ENCODE peak calls at places on chromosomes 13 and 19, in ten cellular contexts. E is mesenchymal stem cell, W is lower lobe of right lung, K is tibial nerve, L is WERI-Rb-1, R is bronchial epithelial cell, C is transverse colon, G is IMR-90, S is H7, M is H1. I is an unnamed sample. For H3K36me3, the result is how much of the 10 kb centered on the place peaks cover.

GRCh38 chr19:33736158-33736557 is 60.5 kb upstream of the KCTD15 start:
- DNase-seq in C (no peak), R (no peak), W (no peak), L (no peak), G (no peak), E (no peak), K (no peak), M (no peak), S (peak), I (no peak)

GRCh38 chr13:102645701-102646100 is 48.9 kb downstream of the TPP2 start:
- DNase-seq in M (no peak), C (no peak), R (no peak), L (peak), K (no peak), G (no peak), E (no peak), S (no peak), W (no peak), I (no peak)

GRCh38 chr19:40610396-40611064 is 9.4 kb downstream of the LTBP4 start:
- DNase-seq in R (peak), M (no peak), L (no peak), C (peak), G (no peak), W (peak), K (no peak), E (no peak), S (no peak), I (no peak)

GRCh38 chr13:109712187-109712601 is 74.2 kb downstream of the IRS2 start:
- DNase-seq in K (no peak), M (no peak), W (no peak), L (peak), C (no peak), G (no peak), E (no peak), S (no peak), R (no peak), I (no peak)

GRCh38 chr13:110405597-110406450 is 98.7 kb downstream of the COL4A2 start:
- DNase-seq in G (peak), E (peak), L (no peak), M (no peak), C (no peak), W (no peak), S (no peak), R (peak), K (no peak), I (peak)

GRCh38 chr13:94822356-94822755 is 110.0 kb upstream of the SOX21 start:
- DNase-seq in G (no peak), L (no peak), W (no peak), S (no peak), C (no peak), E (no peak), K (no peak), R (no peak), M (no peak), I (no peak)

GRCh38 chr19:47027586-47028371 is 8.1 kb downstream of the NPAS1 start:
- DNase-seq in L (no peak), M (no peak), C (no peak), R (no peak), S (peak), W (no peak), E (no peak), K (no peak), G (no peak), I (no peak)

GRCh38 chr13:110154370-110155031 is 152.5 kb downstream of the COL4A1 start:
- DNase-seq in W (no peak), R (no peak), G (no peak), L (no peak), K (no peak), S (no peak), E (no peak), C (no peak), M (no peak), I (no peak)

GRCh38 chr13:90233933-90234672 is 1113.4 kb upstream of the MIR17HG start:
- DNase-seq in R (no peak), W (no peak), C (no peak), L (no peak), E (no peak), S (no peak), G (no peak), K (no peak), M (no peak), I (no peak)

GRCh38 chr19:33809960-33810359 is 13.3 kb downstream of the KCTD15 start:
- DNase-seq in R (no peak), C (no peak), L (no peak), M (no peak), K (no peak), W (no peak), S (no peak), G (peak), E (peak), I (peak)

GRCh38 chr13:76968041-76968440 is 19.7 kb downstream of the ACOD1 start:
- DNase-seq in L (peak), E (no peak), R (no peak), C (no peak), S (no peak), K (no peak), W (no peak), G (no peak), M (no peak), I (no peak)

GRCh38 chr19:48400018-48400742 is 6.7 kb downstream of the GRIN2D start:
- DNase-seq in W (peak), M (peak), K (peak), C (peak), E (peak), G (peak), L (no peak), R (peak), S (peak), I (no peak)

GRCh38 chr13:73984949-73985691 is 149.1 kb downstream of the KLF12 start:
- DNase-seq in G (no peak), L (no peak), C (no peak), E (no peak), R (no peak), S (no peak), W (no peak), K (no peak), M (no peak), I (no peak)

GRCh38 chr19:18859676-18860301 is 28.0 kb downstream of the UPF1 start:
- DNase-seq in K (no peak), E (no peak), R (no peak), G (no peak), S (no peak), L (no peak), W (peak), C (no peak), M (no peak), I (no peak)

GRCh38 chr19:48819366-48819816 is 8.6 kb upstream of the BCAT2 start:
- DNase-seq in C (peak), G (peak), R (peak), E (no peak), S (no peak), M (no peak), K (peak), L (no peak), W (peak), I (peak)

GRCh38 chr13:38950987-38951386 is 39.6 kb downstream of the STOML3 start:
- DNase-seq in E (no peak), K (no peak), G (no peak), W (no peak), M (no peak), S (no peak), L (no peak), C (no peak), R (no peak), I (no peak)

GRCh38 chr19:33175886-33176669 is 18.1 kb upstream of the LRP3 start:
- DNase-seq in K (no peak), E (peak), W (no peak), L (peak), G (peak), M (peak), S (peak), C (no peak), R (no peak), I (peak)

GRCh38 chr19:8333771-8334457 is 9.1 kb downstream of the KANK3 start:
- DNase-seq in G (no peak), K (no peak), L (no peak), W (no peak), E (no peak), R (no peak), C (no peak), M (peak), S (peak), I (no peak)

GRCh38 chr13:113112893-113113845 is 7.6 kb downstream of the F7 start:
- DNase-seq in K (no peak), M (peak), R (no peak), G (no peak), S (peak), E (no peak), C (peak), L (peak), W (peak), I (no peak)

GRCh38 chr13:80131204-80131603 is 209.7 kb downstream of the SPRY2 start:
- DNase-seq in R (no peak), L (peak), K (peak), S (no peak), C (peak), M (no peak), E (peak), G (peak), W (peak), I (peak)

DNA sequence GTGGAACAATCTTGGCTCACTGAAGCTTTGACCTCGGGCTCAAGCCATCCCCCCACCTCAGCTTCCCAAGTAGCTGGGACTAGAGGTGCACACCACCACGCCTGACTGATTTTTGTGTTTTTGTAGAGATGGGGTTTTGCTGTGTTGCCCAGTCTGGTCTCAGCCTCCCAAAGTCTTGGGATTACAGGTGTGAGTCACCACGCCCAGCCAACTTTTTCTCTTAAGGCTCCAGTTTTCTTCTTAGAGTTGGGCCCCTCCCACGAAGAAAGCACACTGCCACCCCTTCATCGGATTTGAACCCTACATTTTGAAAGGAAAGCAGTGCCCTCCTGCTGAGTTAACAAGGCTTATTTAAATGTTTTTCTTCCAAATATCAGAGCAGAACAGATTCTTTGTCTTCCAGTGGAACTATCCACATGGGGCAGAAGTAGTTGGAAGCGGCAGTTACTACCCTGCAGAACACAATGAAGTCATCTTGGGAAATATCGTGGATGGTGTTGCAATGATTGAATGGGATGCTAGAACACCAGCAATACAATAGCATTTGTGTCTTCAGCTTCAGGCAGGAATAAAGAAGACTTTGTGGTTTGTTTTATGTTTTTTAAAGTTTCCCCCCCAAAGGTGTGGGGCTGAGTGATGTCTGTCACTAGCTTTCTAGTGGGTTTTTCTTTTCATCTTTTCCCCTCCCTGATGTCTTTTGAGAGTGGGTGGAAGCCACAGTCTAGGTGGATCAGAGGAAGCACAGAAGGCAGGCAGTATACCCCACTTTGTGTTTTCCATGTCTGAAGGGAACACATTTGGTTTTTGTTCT is 8.9 kb downstream of the ACTN4 start:
- DNase-seq in M (no peak), K (no peak), L (no peak), E (peak), W (no peak), R (peak), G (peak), C (no peak), S (no peak), I (peak)
- H3K36me3 ChIP-seq in M (under half), K (under half), L (half or more), E (under half), W (under half), R (under half), G (under half), C (under half), S (under half), I (under half)

GRCh38 chr19:44498988-44499387 is 1.3 kb downstream of the ZNF180 start:
- DNase-seq in W (no peak), L (no peak), R (no peak), C (no peak), M (no peak), K (no peak), G (no peak), S (no peak), E (no peak), I (no peak)
- H3K36me3 ChIP-seq in W (under half), L (half or more), R (under half), C (under half), M (under half), K (under half), G (under half), S (under half), E (under half), I (under half)

GRCh38 chr13:103810026-103810425 is 743.8 kb upstream of the SLC10A2 start:
- DNase-seq in W (no peak), L (no peak), E (no peak), S (no peak), M (no peak), K (no peak), G (no peak), C (no peak), R (no peak), I (no peak)

GRCh38 chr13:103803349-103803748 is 737.1 kb upstream of the SLC10A2 start:
- DNase-seq in L (peak), E (no peak), C (no peak), M (no peak), W (no peak), S (no peak), K (no peak), G (no peak), R (no peak), I (no peak)

DNA sequence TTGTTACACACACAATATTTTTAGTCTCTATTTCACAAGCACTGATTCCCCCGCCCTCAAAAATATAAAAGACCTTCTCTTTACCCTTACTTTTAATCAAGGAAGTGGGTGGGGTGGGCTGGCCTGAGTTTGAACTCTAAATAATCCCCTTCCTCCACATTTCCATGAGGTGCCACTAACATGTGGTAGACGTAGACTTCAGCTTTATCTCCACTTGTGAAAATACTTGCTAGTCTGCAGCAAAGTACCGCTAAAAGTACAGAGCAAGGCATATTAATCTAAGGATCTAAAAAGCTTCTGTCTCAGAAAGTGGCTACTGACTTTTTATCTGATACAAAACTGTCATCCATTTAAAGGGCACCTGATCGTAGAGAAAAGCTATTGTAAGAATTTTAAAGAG is 739.6 kb upstream of the SLC10A2 start:
- DNase-seq in G (no peak), K (no peak), W (no peak), S (no peak), L (peak), E (no peak), M (no peak), C (no peak), R (no peak), I (no peak)
- H3K36me3 ChIP-seq in G (under half), K (under half), W (under half), S (under half), L (under half), E (under half), M (under half), C (under half), R (under half), I (under half)

DNA sequence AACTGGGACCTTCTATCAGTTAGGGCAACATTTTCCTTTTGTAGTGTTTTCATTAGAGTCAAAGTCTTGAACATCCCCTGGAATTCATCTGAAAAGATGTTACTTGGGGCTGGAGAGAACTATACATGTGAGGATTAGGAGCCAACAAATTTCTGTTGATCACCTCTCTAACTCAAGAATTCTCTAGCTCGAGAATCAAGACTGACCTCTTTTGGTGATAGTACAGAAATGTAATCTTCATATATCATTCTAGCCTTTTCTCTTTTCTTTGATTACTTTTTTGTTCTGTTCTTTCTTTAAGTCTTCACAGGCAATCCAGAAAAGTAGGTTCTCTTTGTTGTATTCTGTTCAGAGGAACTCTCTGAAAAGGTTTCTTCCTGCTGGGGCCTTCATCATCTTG is 26.4 kb downstream of the ELF1 start:
- DNase-seq in W (no peak), E (no peak), G (no peak), L (no peak), C (no peak), R (peak), M (no peak), K (no peak), S (no peak), I (no peak)
- H3K36me3 ChIP-seq in W (under half), E (under half), G (under half), L (under half), C (under half), R (under half), M (under half), K (under half), S (under half), I (under half)

GRCh38 chr19:10116085-10116865 is 3.4 kb downstream of the EIF3G start:
- DNase-seq in W (peak), G (no peak), E (no peak), M (no peak), C (no peak), K (no peak), S (no peak), L (no peak), R (no peak), I (no peak)

GRCh38 chr19:10122066-10122465 is 2.4 kb upstream of the EIF3G start:
- DNase-seq in E (peak), S (no peak), R (no peak), K (no peak), M (no peak), G (peak), C (no peak), L (no peak), W (no peak), I (peak)

GRCh38 chr19:10120538-10121198 is 969 bp upstream of the EIF3G start:
- DNase-seq in W (no peak), R (peak), E (peak), L (no peak), M (no peak), S (no peak), C (no peak), K (no peak), G (peak), I (peak)

GRCh38 chr19:10116866-10117616 is 2.7 kb downstream of the EIF3G start:
- DNase-seq in M (no peak), R (no peak), G (no peak), K (no peak), C (no peak), E (no peak), L (no peak), S (no peak), W (no peak), I (no peak)

GRCh38 chr19:10118960-10119359 is 739 bp downstream of the EIF3G start:
- DNase-seq in W (no peak), M (no peak), G (no peak), E (peak), C (no peak), S (no peak), K (no peak), L (no peak), R (no peak), I (no peak)
- H3K36me3 ChIP-seq in W (under half), M (under half), G (under half), E (under half), C (under half), S (under half), K (under half), L (under half), R (under half), I (under half)

I was measured in adipocyte.